ENCODE peak calls at places on chromosomes 1 and 21, in four cellular contexts. One of them, this sample, is unnamed.

GRCh38 chr1:213244664-213245091 is 193.6 kb downstream of the RPS6KC1 start:
- DNase-seq in CD8-positive, alpha-beta memory T cell: peak; percentile 1
- DNase-seq in esophagus muscularis mucosa: no peak
- DNase-seq in mesendoderm: peak; percentile 45
- DNase-seq in this sample: peak; percentile 56

GRCh38 chr1:46798820-46799219 is at the start of gene CYP4B1:
- DNase-seq in esophagus muscularis mucosa: peak; percentile 95
- DNase-seq in CD8-positive, alpha-beta memory T cell: no peak
- DNase-seq in mesendoderm: no peak
- DNase-seq in this sample: no peak

GRCh38 chr21:15498455-15498854 is 231.3 kb upstream of the USP25 start:
- DNase-seq in mesendoderm: no peak
- DNase-seq in CD8-positive, alpha-beta memory T cell: no peak
- DNase-seq in esophagus muscularis mucosa: no peak
- DNase-seq in this sample: no peak

GRCh38 chr1:67773462-67773861 is 59.8 kb downstream of the GNG12 start:
- DNase-seq in mesendoderm: no peak
- DNase-seq in CD8-positive, alpha-beta memory T cell: no peak
- DNase-seq in esophagus muscularis mucosa: no peak
- DNase-seq in this sample: no peak

GRCh38 chr1:200279810-200280411 is 129.9 kb downstream of the ZNF281 start:
- DNase-seq in esophagus muscularis mucosa: no peak
- DNase-seq in CD8-positive, alpha-beta memory T cell: no peak
- DNase-seq in mesendoderm: peak; percentile 84
- DNase-seq in this sample: no peak

GRCh38 chr21:45461369-45461750 is 56.4 kb downstream of the COL18A1 start:
- DNase-seq in esophagus muscularis mucosa: no peak
- DNase-seq in mesendoderm: no peak
- DNase-seq in CD8-positive, alpha-beta memory T cell: no peak
- DNase-seq in this sample: no peak

GRCh38 chr1:68470388-68470970 is 20.7 kb upstream of the RPE65 start:
- DNase-seq in CD8-positive, alpha-beta memory T cell: no peak
- DNase-seq in esophagus muscularis mucosa: no peak
- DNase-seq in mesendoderm: no peak
- DNase-seq in this sample: no peak

GRCh38 chr1:56137090-56137489 is 442.3 kb downstream of the PLPP3 start:
- DNase-seq in esophagus muscularis mucosa: no peak
- DNase-seq in CD8-positive, alpha-beta memory T cell: no peak
- DNase-seq in mesendoderm: no peak
- DNase-seq in this sample: no peak

GRCh38 chr1:53869454-53870117 is 20.0 kb downstream of the YIPF1 start:
- DNase-seq in mesendoderm: no peak
- DNase-seq in esophagus muscularis mucosa: no peak
- DNase-seq in CD8-positive, alpha-beta memory T cell: no peak
- DNase-seq in this sample: no peak

GRCh38 chr1:245742891-245743290 is 588.1 kb downstream of the KIF26B start:
- DNase-seq in esophagus muscularis mucosa: no peak
- DNase-seq in mesendoderm: no peak
- DNase-seq in CD8-positive, alpha-beta memory T cell: no peak
- DNase-seq in this sample: no peak

DNA sequence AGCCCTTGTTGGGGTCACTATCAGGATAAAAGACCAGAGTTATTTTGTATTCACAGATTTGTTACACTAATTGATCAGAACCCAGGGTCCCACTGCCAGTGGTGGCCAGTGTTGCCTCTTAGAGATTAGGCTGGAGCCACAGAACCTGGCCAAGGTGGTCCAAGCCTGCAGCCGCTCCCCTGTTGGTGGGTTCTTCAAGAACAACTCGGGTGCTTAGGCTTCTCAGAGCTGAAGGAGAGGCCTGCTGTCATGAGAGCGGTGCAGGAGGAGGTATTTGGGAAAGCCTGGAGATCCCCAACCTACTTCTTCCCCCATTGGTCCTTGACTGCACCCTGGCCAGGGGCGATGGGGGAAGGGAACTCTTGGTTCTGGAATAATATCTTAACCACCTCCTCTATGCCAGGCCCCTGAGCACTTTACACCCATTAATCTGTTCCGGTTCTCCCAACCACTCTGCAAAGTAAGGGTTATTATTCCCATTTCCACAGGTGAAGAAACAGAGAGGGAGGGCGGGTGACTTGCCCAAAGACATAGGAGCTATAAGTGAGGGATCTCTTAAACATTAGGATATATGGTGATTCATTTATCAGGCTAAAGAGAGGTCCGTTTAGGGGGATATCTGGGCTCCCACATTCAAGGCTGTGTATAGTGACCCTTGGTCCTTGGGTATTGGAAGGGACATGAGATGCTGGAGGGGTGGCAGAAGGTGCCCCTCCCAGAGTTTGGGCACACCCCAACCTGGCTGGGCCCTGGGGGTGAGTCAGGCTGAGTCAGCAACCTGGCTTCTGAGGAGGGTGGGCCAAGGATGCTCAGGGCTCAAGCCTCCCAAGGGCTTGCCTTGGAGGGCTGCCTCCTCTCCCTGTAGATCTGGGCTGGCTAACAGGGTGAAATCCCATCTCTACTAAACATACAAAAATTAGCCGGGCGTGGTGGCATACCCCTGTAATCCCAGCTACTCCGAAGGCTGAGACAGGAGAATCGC is 5.1 kb downstream of the TRNP1 start:
- DNase-seq in CD8-positive, alpha-beta memory T cell: no peak
- DNase-seq in esophagus muscularis mucosa: no peak
- DNase-seq in mesendoderm: peak; percentile 64
- DNase-seq in this sample: no peak
- H3K4me3 ChIP-seq in CD8-positive, alpha-beta memory T cell: peak overlapping the region; percentile 64
- H3K4me3 ChIP-seq in esophagus muscularis mucosa: no peak overlapping the region
- H3K4me3 ChIP-seq in mesendoderm: no peak overlapping the region
- H3K4me3 ChIP-seq in this sample: no peak overlapping the region

GRCh38 chr1:205244383-205244782 is 16.6 kb downstream of the TMCC2 start:
- DNase-seq in mesendoderm: no peak
- DNase-seq in esophagus muscularis mucosa: no peak
- DNase-seq in CD8-positive, alpha-beta memory T cell: no peak
- DNase-seq in this sample: no peak
- H3K4me1 ChIP-seq in mesendoderm: no peaks in the 10 kb centered on the region
- H3K4me1 ChIP-seq in esophagus muscularis mucosa: peaks cover 32% of the 10 kb centered on the region
- H3K4me1 ChIP-seq in CD8-positive, alpha-beta memory T cell: no peaks in the 10 kb centered on the region
- H3K4me1 ChIP-seq in this sample: peaks cover 7% of the 10 kb centered on the region

DNA sequence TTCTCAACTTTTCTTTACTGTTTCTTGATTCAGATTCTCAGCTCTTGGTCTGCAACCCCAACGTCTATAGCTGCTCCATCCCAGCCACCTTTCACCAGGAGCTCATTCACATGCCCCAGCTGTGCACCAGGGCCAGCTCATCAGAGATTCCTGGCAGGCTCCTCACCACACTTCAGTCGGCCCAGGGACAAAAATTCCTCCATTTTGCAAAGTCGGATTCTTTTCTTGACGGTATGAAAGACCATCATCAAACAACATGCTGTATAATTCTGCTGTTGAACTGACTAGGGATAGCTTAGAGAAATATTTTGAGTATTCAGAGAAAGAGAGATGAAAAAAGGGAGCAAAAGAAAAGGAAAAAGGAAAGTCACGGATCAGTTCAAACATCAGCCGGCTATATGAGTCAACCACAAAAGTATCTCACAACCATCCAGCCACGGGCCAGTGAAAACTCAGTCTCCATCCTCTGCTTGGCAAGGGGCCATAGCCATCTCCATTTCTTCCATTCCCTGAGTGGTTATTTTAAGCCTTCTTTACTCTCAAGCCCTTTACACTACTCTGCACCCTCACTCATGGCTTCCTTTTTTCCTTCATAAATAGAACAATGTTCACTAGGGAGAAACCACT is 14.1 kb downstream of the DNASE2B start:
- DNase-seq in mesendoderm: no peak
- DNase-seq in esophagus muscularis mucosa: no peak
- DNase-seq in CD8-positive, alpha-beta memory T cell: no peak
- DNase-seq in this sample: no peak
- H3K4me3 ChIP-seq in mesendoderm: no peak overlapping the region
- H3K4me3 ChIP-seq in esophagus muscularis mucosa: no peak overlapping the region
- H3K4me3 ChIP-seq in CD8-positive, alpha-beta memory T cell: no peak overlapping the region
- H3K4me3 ChIP-seq in this sample: no peak overlapping the region

DNA sequence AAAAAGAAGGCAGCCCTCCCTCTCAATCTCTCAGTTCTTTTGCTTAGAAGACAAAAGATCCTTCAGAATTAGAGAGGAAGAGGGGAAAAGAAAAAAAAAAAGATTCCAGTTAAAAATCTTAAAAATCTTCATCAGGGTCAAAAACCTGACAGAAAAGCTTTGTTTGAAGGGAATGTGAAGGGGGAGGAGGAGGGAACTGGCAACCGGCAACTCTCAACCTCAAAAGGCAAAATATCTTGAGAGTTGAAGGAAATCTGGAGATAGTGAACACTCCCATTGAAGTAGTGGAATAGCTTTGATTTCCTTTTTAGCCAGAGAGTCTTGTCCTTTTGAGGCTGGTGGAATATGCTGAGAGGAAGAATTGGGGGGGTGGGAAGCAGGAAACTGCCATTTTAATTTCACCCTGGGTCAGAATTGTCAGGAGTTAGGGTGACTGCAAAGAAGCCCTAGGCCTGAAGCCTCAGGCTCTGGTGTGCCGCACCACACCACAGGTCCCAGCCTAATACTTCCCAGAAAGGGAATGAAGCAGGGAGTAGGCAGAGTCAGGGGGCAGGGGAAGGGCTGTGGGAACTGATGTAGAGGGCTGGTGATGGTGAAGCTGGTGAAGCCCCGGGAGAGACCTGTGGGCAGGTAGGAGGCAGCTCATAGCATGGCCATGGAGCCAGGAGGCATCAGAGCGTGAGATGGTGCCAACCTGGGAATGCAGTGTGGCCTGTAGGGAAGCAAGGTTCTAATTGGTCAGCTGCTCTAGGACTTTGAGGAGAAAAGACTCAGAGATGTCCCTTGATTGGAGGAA is 24.6 kb downstream of the KIRREL1 start:
- DNase-seq in esophagus muscularis mucosa: no peak
- DNase-seq in CD8-positive, alpha-beta memory T cell: no peak
- DNase-seq in mesendoderm: no peak
- DNase-seq in this sample: no peak
- H3K4me1 ChIP-seq in esophagus muscularis mucosa: peaks cover 99% of the 10 kb centered on the region
- H3K4me1 ChIP-seq in CD8-positive, alpha-beta memory T cell: no peaks in the 10 kb centered on the region
- H3K4me1 ChIP-seq in mesendoderm: peaks cover 35% of the 10 kb centered on the region
- H3K4me1 ChIP-seq in this sample: peaks cover 71% of the 10 kb centered on the region

DNA sequence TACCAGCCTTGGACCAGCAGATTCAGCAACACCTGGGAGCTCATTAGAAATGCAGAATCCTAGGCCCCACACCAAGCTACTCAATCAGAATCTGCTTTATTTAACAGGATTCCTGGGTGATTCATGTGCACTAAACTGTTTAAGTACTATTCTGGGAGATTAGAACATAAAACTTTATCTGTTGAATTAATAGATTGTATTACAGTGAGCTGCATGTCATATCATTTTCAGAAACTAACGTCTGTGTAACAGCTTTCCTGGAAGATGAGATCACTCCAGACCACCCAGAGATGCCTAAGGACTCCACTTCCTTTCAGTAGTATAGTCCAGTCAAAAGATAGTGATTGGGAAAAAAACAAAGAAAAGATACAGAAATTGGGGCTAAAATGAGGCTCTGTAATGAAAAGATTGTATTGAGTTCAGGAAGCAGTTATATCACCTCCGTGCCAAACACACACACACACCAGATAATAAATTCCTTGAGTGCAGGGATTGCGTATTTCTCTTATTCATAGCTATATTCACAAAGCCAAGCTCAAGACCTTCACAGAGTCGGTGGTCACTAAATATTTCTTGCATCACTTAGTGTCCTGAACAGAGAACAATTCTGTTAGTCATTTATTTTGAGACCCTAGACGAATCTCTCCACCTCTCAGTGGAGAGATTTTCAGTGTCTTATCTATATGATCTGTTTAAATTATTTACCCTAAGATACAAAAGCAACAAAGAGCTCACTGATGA is 178.3 kb downstream of the DSCAM start:
- DNase-seq in CD8-positive, alpha-beta memory T cell: no peak
- DNase-seq in esophagus muscularis mucosa: no peak
- DNase-seq in mesendoderm: no peak
- DNase-seq in this sample: no peak
- H3K4me3 ChIP-seq in CD8-positive, alpha-beta memory T cell: no peak overlapping the region
- H3K4me3 ChIP-seq in esophagus muscularis mucosa: no peak overlapping the region
- H3K4me3 ChIP-seq in mesendoderm: no peak overlapping the region
- H3K4me3 ChIP-seq in this sample: no peak overlapping the region

GRCh38 chr1:222243902-222244301 is 304.0 kb downstream of the HHIPL2 start:
- DNase-seq in CD8-positive, alpha-beta memory T cell: no peak
- DNase-seq in esophagus muscularis mucosa: peak; percentile 10
- DNase-seq in mesendoderm: no peak
- DNase-seq in this sample: no peak
- H3K4me1 ChIP-seq in CD8-positive, alpha-beta memory T cell: no peaks in the 10 kb centered on the region
- H3K4me1 ChIP-seq in esophagus muscularis mucosa: no peaks in the 10 kb centered on the region
- H3K4me1 ChIP-seq in mesendoderm: peaks cover 3% of the 10 kb centered on the region
- H3K4me1 ChIP-seq in this sample: no peaks in the 10 kb centered on the region

GRCh38 chr1:3242408-3243270 is 173.6 kb downstream of the PRDM16 start:
- DNase-seq in CD8-positive, alpha-beta memory T cell: no peak
- DNase-seq in esophagus muscularis mucosa: no peak
- DNase-seq in mesendoderm: no peak
- DNase-seq in this sample: no peak
- H3K4me3 ChIP-seq in CD8-positive, alpha-beta memory T cell: no peak overlapping the region
- H3K4me3 ChIP-seq in esophagus muscularis mucosa: no peak overlapping the region
- H3K4me3 ChIP-seq in mesendoderm: no peak overlapping the region
- H3K4me3 ChIP-seq in this sample: no peak overlapping the region

GRCh38 chr1:94120983-94121382 is at the start of gene ABCA4:
- DNase-seq in esophagus muscularis mucosa: no peak
- DNase-seq in CD8-positive, alpha-beta memory T cell: no peak
- DNase-seq in mesendoderm: no peak
- DNase-seq in this sample: no peak
- H3K4me1 ChIP-seq in esophagus muscularis mucosa: no peaks in the 10 kb centered on the region
- H3K4me1 ChIP-seq in CD8-positive, alpha-beta memory T cell: no peaks in the 10 kb centered on the region
- H3K4me1 ChIP-seq in mesendoderm: peaks cover 9% of the 10 kb centered on the region
- H3K4me1 ChIP-seq in this sample: peaks cover 33% of the 10 kb centered on the region

This sample was measured in neuronal stem cell.